ENCODE peak calls at places on chromosomes 3 and 15, in four cellular contexts. One of them, this sample, is unnamed.

GRCh38 chr3:126351771-126352475 is 5.3 kb downstream of the KLF15 start:
- DNase-seq in body of pancreas: no peak
- DNase-seq in mucosa of descending colon: peak; percentile 38
- DNase-seq in ureter: no peak
- DNase-seq in this sample: peak; percentile 70

GRCh38 chr3:54830658-54831057 is 97.2 kb downstream of the LRTM1 start:
- DNase-seq in body of pancreas: peak; percentile 10
- DNase-seq in mucosa of descending colon: no peak
- DNase-seq in ureter: no peak
- DNase-seq in this sample: no peak

GRCh38 chr15:71807125-71807629 is 3.2 kb upstream of the NR2E3 start:
- DNase-seq in body of pancreas: no peak
- DNase-seq in ureter: no peak
- DNase-seq in mucosa of descending colon: no peak
- DNase-seq in this sample: no peak

GRCh38 chr15:43776101-43776717 is 557 bp downstream of the ELL3 start:
- DNase-seq in mucosa of descending colon: peak; percentile 84
- DNase-seq in body of pancreas: peak; percentile 56
- DNase-seq in ureter: peak; percentile 50
- DNase-seq in this sample: no peak

GRCh38 chr15:60392986-60393811 is 4.6 kb downstream of the ANXA2 start:
- DNase-seq in ureter: peak; percentile 80
- DNase-seq in body of pancreas: peak; percentile 73
- DNase-seq in mucosa of descending colon: no peak
- DNase-seq in this sample: peak; percentile 86

GRCh38 chr3:141261472-141262171 is 30.0 kb downstream of the PXYLP1 start:
- DNase-seq in mucosa of descending colon: no peak
- DNase-seq in body of pancreas: no peak
- DNase-seq in ureter: peak; percentile 20
- DNase-seq in this sample: no peak

GRCh38 chr3:126850370-126851085 is 132.4 kb upstream of the PLXNA1 start:
- DNase-seq in mucosa of descending colon: no peak
- DNase-seq in body of pancreas: no peak
- DNase-seq in ureter: no peak
- DNase-seq in this sample: no peak

GRCh38 chr15:47293763-47294162 is 423.5 kb upstream of the SEMA6D start:
- DNase-seq in body of pancreas: peak; percentile 41
- DNase-seq in ureter: no peak
- DNase-seq in mucosa of descending colon: peak; percentile 55
- DNase-seq in this sample: peak; percentile 84

GRCh38 chr3:26653811-26654379 is 31.3 kb downstream of the LRRC3B start:
- DNase-seq in body of pancreas: no peak
- DNase-seq in mucosa of descending colon: no peak
- DNase-seq in ureter: no peak
- DNase-seq in this sample: no peak

GRCh38 chr15:65083262-65083701 is 6.7 kb downstream of the KBTBD13 start:
- DNase-seq in mucosa of descending colon: no peak
- DNase-seq in ureter: no peak
- DNase-seq in body of pancreas: no peak
- DNase-seq in this sample: no peak

GRCh38 chr15:51883436-51883835 is 54.0 kb downstream of the TMOD3 start:
- DNase-seq in mucosa of descending colon: no peak
- DNase-seq in body of pancreas: no peak
- DNase-seq in ureter: no peak
- DNase-seq in this sample: no peak

GRCh38 chr15:99019558-99020540 is 12.3 kb upstream of the PGPEP1L start:
- DNase-seq in ureter: no peak
- DNase-seq in body of pancreas: no peak
- DNase-seq in mucosa of descending colon: no peak
- DNase-seq in this sample: no peak

GRCh38 chr3:43054754-43055153 is 51.1 kb downstream of the POMGNT2 start:
- DNase-seq in ureter: no peak
- DNase-seq in body of pancreas: no peak
- DNase-seq in mucosa of descending colon: no peak
- DNase-seq in this sample: no peak

GRCh38 chr15:63388511-63388910 is 6.9 kb upstream of the CA12 start:
- DNase-seq in body of pancreas: no peak
- DNase-seq in ureter: no peak
- DNase-seq in mucosa of descending colon: no peak
- DNase-seq in this sample: no peak

GRCh38 chr15:41276821-41277220 is 45.8 kb downstream of the CHP1 start:
- DNase-seq in mucosa of descending colon: no peak
- DNase-seq in ureter: no peak
- DNase-seq in body of pancreas: no peak
- DNase-seq in this sample: no peak

GRCh38 chr3:32220006-32220405 is 18.5 kb upstream of the CMTM8 start:
- DNase-seq in body of pancreas: no peak
- DNase-seq in ureter: no peak
- DNase-seq in mucosa of descending colon: no peak
- DNase-seq in this sample: no peak

GRCh38 chr3:58617338-58617761 is 40.2 kb upstream of the FAM107A start:
- DNase-seq in body of pancreas: peak; percentile 14
- DNase-seq in ureter: peak; percentile 57
- DNase-seq in mucosa of descending colon: no peak
- DNase-seq in this sample: no peak

GRCh38 chr3:184361932-184362667 is 590 bp downstream of the POLR2H start:
- DNase-seq in mucosa of descending colon: peak; percentile 87
- DNase-seq in body of pancreas: peak; percentile 74
- DNase-seq in ureter: no peak
- DNase-seq in this sample: peak; percentile 89

GRCh38 chr3:164470471-164470870 is 607.8 kb downstream of the SI start:
- DNase-seq in body of pancreas: no peak
- DNase-seq in mucosa of descending colon: no peak
- DNase-seq in ureter: no peak
- DNase-seq in this sample: no peak

GRCh38 chr3:127050733-127051132 is 67.8 kb downstream of the PLXNA1 start:
- DNase-seq in body of pancreas: no peak
- DNase-seq in ureter: no peak
- DNase-seq in mucosa of descending colon: peak; percentile 32
- DNase-seq in this sample: peak; percentile 42

GRCh38 chr15:79218588-79219200 is 63.8 kb upstream of the ANKRD34C start:
- DNase-seq in mucosa of descending colon: no peak
- DNase-seq in ureter: no peak
- DNase-seq in body of pancreas: no peak
- DNase-seq in this sample: no peak

GRCh38 chr3:128348805-128349531 is 117.7 kb downstream of the DNAJB8 start:
- DNase-seq in ureter: no peak
- DNase-seq in body of pancreas: peak; percentile 52
- DNase-seq in mucosa of descending colon: no peak
- DNase-seq in this sample: no peak

GRCh38 chr3:177771780-177772179 is 574.5 kb upstream of the TBL1XR1 start:
- DNase-seq in ureter: no peak
- DNase-seq in body of pancreas: no peak
- DNase-seq in mucosa of descending colon: no peak
- DNase-seq in this sample: no peak

GRCh38 chr15:56390739-56391267 is 25.6 kb downstream of the TEX9 start:
- DNase-seq in body of pancreas: no peak
- DNase-seq in mucosa of descending colon: no peak
- DNase-seq in ureter: no peak
- DNase-seq in this sample: no peak

GRCh38 chr15:63503739-63504246 is 600 bp upstream of the USP3 start:
- DNase-seq in ureter: peak; percentile 77
- DNase-seq in mucosa of descending colon: peak; percentile 89
- DNase-seq in body of pancreas: peak; percentile 77
- DNase-seq in this sample: peak; percentile 87

GRCh38 chr3:78978037-78978436 is 789.8 kb downstream of the ROBO1 start:
- DNase-seq in ureter: no peak
- DNase-seq in body of pancreas: no peak
- DNase-seq in mucosa of descending colon: no peak
- DNase-seq in this sample: no peak

GRCh38 chr3:123096126-123096525 is 29.3 kb downstream of the PDIA5 start:
- DNase-seq in ureter: no peak
- DNase-seq in mucosa of descending colon: no peak
- DNase-seq in body of pancreas: no peak
- DNase-seq in this sample: no peak

GRCh38 chr15:59885832-59886231 is 118.3 kb upstream of the FOXB1 start:
- DNase-seq in body of pancreas: peak; percentile 14
- DNase-seq in ureter: no peak
- DNase-seq in mucosa of descending colon: no peak
- DNase-seq in this sample: no peak

GRCh38 chr15:82568986-82569385 is 28.7 kb upstream of the RPS17 start:
- DNase-seq in ureter: no peak
- DNase-seq in mucosa of descending colon: no peak
- DNase-seq in body of pancreas: no peak
- DNase-seq in this sample: no peak

GRCh38 chr3:50242778-50243551 is 7.0 kb downstream of the GNAI2 start:
- DNase-seq in body of pancreas: no peak
- DNase-seq in mucosa of descending colon: peak; percentile 87
- DNase-seq in ureter: no peak
- DNase-seq in this sample: peak; percentile 85

GRCh38 chr3:145952541-145952940 is 208.4 kb downstream of the PLOD2 start:
- DNase-seq in ureter: no peak
- DNase-seq in mucosa of descending colon: no peak
- DNase-seq in body of pancreas: no peak
- DNase-seq in this sample: no peak

GRCh38 chr3:127773752-127774395 is 48.4 kb downstream of the MGLL start:
- DNase-seq in mucosa of descending colon: no peak
- DNase-seq in body of pancreas: no peak
- DNase-seq in ureter: no peak
- DNase-seq in this sample: peak; percentile 64

GRCh38 chr3:110711851-110712396 is 359.7 kb upstream of the NECTIN3 start:
- DNase-seq in body of pancreas: no peak
- DNase-seq in ureter: no peak
- DNase-seq in mucosa of descending colon: no peak
- DNase-seq in this sample: no peak

GRCh38 chr3:71185733-71186455 is 397.6 kb downstream of the FOXP1 start:
- DNase-seq in mucosa of descending colon: no peak
- DNase-seq in ureter: no peak
- DNase-seq in body of pancreas: no peak
- DNase-seq in this sample: no peak

GRCh38 chr15:62877276-62877857 is 165.2 kb upstream of the TPM1 start:
- DNase-seq in body of pancreas: peak; percentile 90
- DNase-seq in mucosa of descending colon: no peak
- DNase-seq in ureter: no peak
- DNase-seq in this sample: no peak

GRCh38 chr3:125644036-125645025 is 49.0 kb upstream of the OSBPL11 start:
- DNase-seq in ureter: no peak
- DNase-seq in body of pancreas: peak; percentile 13
- DNase-seq in mucosa of descending colon: no peak
- DNase-seq in this sample: no peak

This sample was measured in aorta.